ENCODE peak calls at places on chromosomes 7 and 10, in eight cellular contexts. Z is SK-N-SH, Y is HL-60, N is GM12878, W is HCT116, S is HepG2, P is GM23338, X is K562. B is an unnamed sample.
A peak's percentile ranks its signal among the peaks of the same experiment; 100 is the strongest.

GRCh38 chr7:93228302-93228701 is 2.0 kb upstream of the HEPACAM2 start:
- DNase-seq in Z (peak; percentile 41), Y (peak; percentile 28), N (peak; percentile 31), W (peak; percentile 50), S (peak; percentile 56), P (peak; percentile 80), X (peak; percentile 75), B (peak; percentile 46)

GRCh38 chr7:83105948-83106347 is 56.7 kb downstream of the PCLO start:
- DNase-seq in Z (no peak), Y (no peak), N (no peak), W (no peak), S (no peak), P (peak; percentile 49), X (no peak), B (no peak)

GRCh38 chr10:129580010-129580409 is 113.0 kb downstream of the MGMT start:
- DNase-seq in Z (no peak), Y (no peak), N (no peak), W (no peak), S (no peak), P (no peak), X (no peak), B (no peak)

GRCh38 chr10:96118604-96119450 is 11.3 kb upstream of the ZNF518A start:
- DNase-seq in Z (no peak), Y (no peak), N (no peak), W (peak; percentile 98), S (peak; percentile 24), P (no peak), X (no peak), B (peak; percentile 80)

GRCh38 chr7:70739646-70740045 is 392.3 kb upstream of the GALNT17 start:
- DNase-seq in Z (no peak), Y (no peak), N (no peak), W (no peak), S (no peak), P (no peak), X (no peak), B (no peak)

GRCh38 chr7:156067156-156067555 is 254.9 kb upstream of the SHH start:
- DNase-seq in Z (no peak), Y (no peak), N (no peak), W (no peak), S (no peak), P (no peak), X (no peak), B (no peak)

GRCh38 chr7:80614911-80615310 is 23.5 kb upstream of the CD36 start:
- DNase-seq in Z (no peak), Y (no peak), N (no peak), W (no peak), S (no peak), P (no peak), X (no peak), B (no peak)

GRCh38 chr10:7484456-7485266 is 73.8 kb upstream of the SFMBT2 start:
- DNase-seq in Z (peak; percentile 47), Y (peak; percentile 67), N (peak; percentile 91), W (no peak), S (no peak), P (peak; percentile 21), X (no peak), B (no peak)

GRCh38 chr10:133179651-133180050 is 19.6 kb downstream of the KNDC1 start:
- DNase-seq in Z (no peak), Y (no peak), N (no peak), W (no peak), S (no peak), P (no peak), X (no peak), B (no peak)

GRCh38 chr7:5396542-5396941 is 27.1 kb downstream of the TNRC18 start:
- DNase-seq in Z (peak; percentile 63), Y (peak; percentile 67), N (peak; percentile 23), W (peak; percentile 54), S (no peak), P (no peak), X (no peak), B (no peak)
- TF ChIP-seq REST in Z (no peak), Y (no peak), N (no peak), W (no peak), S (no peak), P (no peak), X (no peak), B (no peak)

DNA sequence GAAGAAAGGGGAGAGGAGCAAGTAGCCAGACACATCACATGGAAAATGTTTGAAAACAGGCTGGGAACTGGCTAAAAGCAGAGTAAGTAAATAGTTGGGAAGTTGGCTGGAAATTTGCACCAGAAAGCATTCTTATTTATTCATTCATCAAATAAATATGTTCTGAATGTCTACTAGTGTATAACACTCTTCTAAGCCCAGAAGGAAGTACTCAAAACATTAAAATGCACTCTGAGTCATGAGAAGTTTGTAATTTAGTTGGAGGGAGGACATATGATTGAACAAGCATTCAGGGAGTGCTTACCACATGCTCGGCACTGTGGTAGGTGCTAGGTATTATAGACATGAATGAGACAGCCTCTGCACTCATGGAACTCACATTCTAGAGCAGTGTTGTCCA is 37.0 kb upstream of the CNNM1 start:
- DNase-seq in Z (no peak), Y (no peak), N (no peak), W (no peak), S (no peak), P (no peak), X (no peak), B (no peak)
- TF ChIP-seq POLR2AphosphoS5 in Z (no peak), Y (no peak), N (no peak), W (no peak), S (no peak), P (no peak), X (no peak), B (no peak)

GRCh38 chr7:43559171-43559938 is 23.6 kb upstream of the STK17A start:
- DNase-seq in Z (no peak), Y (no peak), N (no peak), W (no peak), S (no peak), P (no peak), X (no peak), B (no peak)
- TF ChIP-seq REST in Z (no peak), Y (no peak), N (no peak), W (no peak), S (no peak), P (no peak), X (no peak), B (no peak)

GRCh38 chr7:55437375-55437774 is 72.2 kb downstream of the LANCL2 start:
- DNase-seq in Z (no peak), Y (no peak), N (no peak), W (no peak), S (no peak), P (no peak), X (no peak), B (no peak)
- TF ChIP-seq POLR2AphosphoS5 in Z (no peak), Y (no peak), N (no peak), W (no peak), S (no peak), P (no peak), X (no peak), B (no peak)

GRCh38 chr10:3850999-3851937 is 66.3 kb upstream of the KLF6 start:
- DNase-seq in Z (no peak), Y (peak; percentile 50), N (peak; percentile 72), W (peak; percentile 43), S (peak; percentile 66), P (no peak), X (no peak), B (peak; percentile 88)
- TF ChIP-seq REST in Z (no peak), Y (no peak), N (no peak), W (no peak), S (no peak), P (no peak), X (no peak), B (no peak)

GRCh38 chr7:22256702-22257101 is 100.3 kb downstream of the RAPGEF5 start:
- DNase-seq in Z (no peak), Y (no peak), N (no peak), W (no peak), S (no peak), P (no peak), X (no peak), B (no peak)
- TF ChIP-seq POLR2AphosphoS5 in Z (no peak), Y (no peak), N (no peak), W (no peak), S (no peak), P (no peak), X (no peak), B (no peak)

DNA sequence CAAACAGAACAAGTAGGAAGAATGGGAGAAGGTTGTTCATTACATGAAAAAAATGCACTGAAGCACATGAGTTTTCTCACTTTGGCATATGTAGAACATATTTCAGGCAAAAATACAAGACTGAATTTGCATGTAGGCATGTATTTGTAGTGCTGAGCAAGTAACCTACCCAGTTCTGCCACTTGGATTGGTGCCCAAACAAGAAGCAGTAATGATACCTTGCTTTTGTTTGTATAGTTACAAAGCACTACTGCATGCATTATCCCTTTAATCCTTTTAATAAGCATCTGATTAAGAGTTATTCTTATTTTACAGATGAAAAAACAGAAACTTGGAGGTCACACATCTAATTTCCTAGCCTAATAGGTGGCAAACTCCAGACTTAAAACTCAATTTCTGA is 23.1 kb upstream of the CTTNBP2 start:
- DNase-seq in Z (no peak), Y (no peak), N (no peak), W (no peak), S (no peak), P (no peak), X (no peak), B (no peak)
- TF ChIP-seq REST in Z (no peak), Y (no peak), N (no peak), W (no peak), S (no peak), P (no peak), X (no peak), B (no peak)

B was measured in Panc1.